ENCODE peak calls at places on chromosomes 3 and 15, in six cellular contexts. One of them, this sample, is unnamed. For H3K27me3, the result is how much of the 10 kb centered on the place peaks cover.

GRCh38 chr3:55877703-55878102 is 390.6 kb upstream of the WNT5A start:
- DNase-seq in mesenchymal stem cell: no peak
- DNase-seq in H9: peak
- DNase-seq in trophoblast cell: no peak
- DNase-seq in IMR-90: no peak
- DNase-seq in neuronal stem cell: no peak
- DNase-seq in this sample: peak

GRCh38 chr3:120435621-120436020 is 15.2 kb downstream of the FSTL1 start:
- DNase-seq in trophoblast cell: no peak
- DNase-seq in IMR-90: peak
- DNase-seq in neuronal stem cell: no peak
- DNase-seq in mesenchymal stem cell: peak
- DNase-seq in H9: no peak
- DNase-seq in this sample: peak

GRCh38 chr3:98482717-98483482 is 14.6 kb upstream of the OR5K2 start:
- DNase-seq in trophoblast cell: peak
- DNase-seq in IMR-90: no peak
- DNase-seq in neuronal stem cell: no peak
- DNase-seq in mesenchymal stem cell: no peak
- DNase-seq in H9: no peak
- DNase-seq in this sample: peak

GRCh38 chr15:100520132-100520921 is 8.4 kb downstream of the CERS3 start:
- DNase-seq in IMR-90: no peak
- DNase-seq in mesenchymal stem cell: no peak
- DNase-seq in trophoblast cell: no peak
- DNase-seq in H9: no peak
- DNase-seq in neuronal stem cell: no peak
- DNase-seq in this sample: no peak

GRCh38 chr3:127673191-127674098 is 693 bp downstream of the ABTB1 start:
- DNase-seq in H9: peak
- DNase-seq in trophoblast cell: peak
- DNase-seq in neuronal stem cell: no peak
- DNase-seq in mesenchymal stem cell: peak
- DNase-seq in IMR-90: peak
- DNase-seq in this sample: no peak

GRCh38 chr3:132396255-132396654 is 21.0 kb upstream of the DNAJC13 start:
- DNase-seq in H9: no peak
- DNase-seq in trophoblast cell: no peak
- DNase-seq in mesenchymal stem cell: no peak
- DNase-seq in IMR-90: no peak
- DNase-seq in neuronal stem cell: no peak
- DNase-seq in this sample: no peak

GRCh38 chr3:65732060-65732933 is 306.4 kb downstream of the MAGI1 start:
- DNase-seq in mesenchymal stem cell: peak
- DNase-seq in trophoblast cell: no peak
- DNase-seq in IMR-90: peak
- DNase-seq in H9: no peak
- DNase-seq in neuronal stem cell: peak
- DNase-seq in this sample: peak

GRCh38 chr15:68339481-68339880 is 61.9 kb downstream of the FEM1B start:
- DNase-seq in H9: no peak
- DNase-seq in trophoblast cell: no peak
- DNase-seq in neuronal stem cell: no peak
- DNase-seq in mesenchymal stem cell: no peak
- DNase-seq in IMR-90: no peak
- DNase-seq in this sample: no peak

GRCh38 chr15:40047413-40048154 is 8.6 kb upstream of the SRP14 start:
- DNase-seq in neuronal stem cell: no peak
- DNase-seq in trophoblast cell: peak
- DNase-seq in mesenchymal stem cell: peak
- DNase-seq in H9: no peak
- DNase-seq in IMR-90: peak
- DNase-seq in this sample: no peak

GRCh38 chr3:35383719-35384555 is 255.4 kb upstream of the ARPP21 start:
- DNase-seq in neuronal stem cell: no peak
- DNase-seq in IMR-90: no peak
- DNase-seq in H9: no peak
- DNase-seq in mesenchymal stem cell: peak
- DNase-seq in trophoblast cell: no peak
- DNase-seq in this sample: peak

GRCh38 chr3:195065142-195065863 is 205.7 kb downstream of the XXYLT1 start:
- DNase-seq in mesenchymal stem cell: no peak
- DNase-seq in IMR-90: no peak
- DNase-seq in neuronal stem cell: no peak
- DNase-seq in trophoblast cell: no peak
- DNase-seq in H9: no peak
- DNase-seq in this sample: no peak

GRCh38 chr3:19190136-19190535 is 41.8 kb downstream of the KCNH8 start:
- DNase-seq in mesenchymal stem cell: no peak
- DNase-seq in H9: no peak
- DNase-seq in trophoblast cell: no peak
- DNase-seq in neuronal stem cell: no peak
- DNase-seq in IMR-90: no peak
- DNase-seq in this sample: no peak

GRCh38 chr3:54987719-54988118 is 59.9 kb upstream of the LRTM1 start:
- DNase-seq in trophoblast cell: no peak
- DNase-seq in neuronal stem cell: no peak
- DNase-seq in mesenchymal stem cell: no peak
- DNase-seq in IMR-90: no peak
- DNase-seq in H9: no peak
- DNase-seq in this sample: no peak

GRCh38 chr3:8450618-8451017 is 51.0 kb upstream of the LMCD1 start:
- DNase-seq in trophoblast cell: no peak
- DNase-seq in IMR-90: no peak
- DNase-seq in H9: no peak
- DNase-seq in mesenchymal stem cell: no peak
- DNase-seq in neuronal stem cell: no peak
- DNase-seq in this sample: peak

GRCh38 chr3:50264389-50264963 is 4.5 kb upstream of the SEMA3B start:
- DNase-seq in neuronal stem cell: peak
- DNase-seq in IMR-90: peak
- DNase-seq in mesenchymal stem cell: peak
- DNase-seq in trophoblast cell: peak
- DNase-seq in H9: peak
- DNase-seq in this sample: peak

GRCh38 chr3:159866201-159866746 is 122.4 kb upstream of the IL12A start:
- DNase-seq in H9: no peak
- DNase-seq in IMR-90: no peak
- DNase-seq in mesenchymal stem cell: no peak
- DNase-seq in neuronal stem cell: no peak
- DNase-seq in trophoblast cell: no peak
- DNase-seq in this sample: no peak

GRCh38 chr15:80343610-80344009 is 60.6 kb upstream of the ARNT2 start:
- DNase-seq in mesenchymal stem cell: peak
- DNase-seq in IMR-90: peak
- DNase-seq in trophoblast cell: no peak
- DNase-seq in H9: no peak
- DNase-seq in neuronal stem cell: no peak
- DNase-seq in this sample: no peak

GRCh38 chr15:75723847-75724660 is 11.4 kb upstream of the CSPG4 start:
- DNase-seq in trophoblast cell: peak
- DNase-seq in H9: no peak
- DNase-seq in neuronal stem cell: no peak
- DNase-seq in mesenchymal stem cell: peak
- DNase-seq in IMR-90: peak
- DNase-seq in this sample: peak

GRCh38 chr15:37789392-37789776 is 145.1 kb upstream of the TMCO5A start:
- DNase-seq in mesenchymal stem cell: no peak
- DNase-seq in trophoblast cell: no peak
- DNase-seq in IMR-90: no peak
- DNase-seq in H9: no peak
- DNase-seq in neuronal stem cell: no peak
- DNase-seq in this sample: no peak

GRCh38 chr15:91857772-91858171 is 4.3 kb downstream of the SLCO3A1 start:
- DNase-seq in IMR-90: no peak
- DNase-seq in mesenchymal stem cell: no peak
- DNase-seq in H9: no peak
- DNase-seq in trophoblast cell: no peak
- DNase-seq in neuronal stem cell: no peak
- DNase-seq in this sample: no peak

GRCh38 chr3:65888980-65889706 is 149.6 kb downstream of the MAGI1 start:
- DNase-seq in trophoblast cell: peak
- DNase-seq in mesenchymal stem cell: peak
- DNase-seq in neuronal stem cell: no peak
- DNase-seq in IMR-90: peak
- DNase-seq in H9: no peak
- DNase-seq in this sample: peak

GRCh38 chr3:54836876-54837275 is 91.0 kb downstream of the LRTM1 start:
- DNase-seq in neuronal stem cell: no peak
- DNase-seq in trophoblast cell: no peak
- DNase-seq in IMR-90: no peak
- DNase-seq in mesenchymal stem cell: peak
- DNase-seq in H9: no peak
- DNase-seq in this sample: no peak

GRCh38 chr15:55389276-55389631 is 18.9 kb downstream of the CCPG1 start:
- DNase-seq in mesenchymal stem cell: peak
- DNase-seq in H9: no peak
- DNase-seq in neuronal stem cell: no peak
- DNase-seq in IMR-90: peak
- DNase-seq in trophoblast cell: no peak
- DNase-seq in this sample: no peak

GRCh38 chr3:134453631-134454030 is 32.2 kb downstream of the ANAPC13 start:
- DNase-seq in neuronal stem cell: no peak
- DNase-seq in H9: peak
- DNase-seq in IMR-90: no peak
- DNase-seq in trophoblast cell: no peak
- DNase-seq in mesenchymal stem cell: no peak
- DNase-seq in this sample: peak

GRCh38 chr15:80934761-80935221 is 54.8 kb downstream of the MESD start:
- DNase-seq in mesenchymal stem cell: peak
- DNase-seq in neuronal stem cell: no peak
- DNase-seq in H9: peak
- DNase-seq in trophoblast cell: no peak
- DNase-seq in IMR-90: peak
- DNase-seq in this sample: peak

GRCh38 chr15:77031376-77032050 is 36.6 kb downstream of the PSTPIP1 start:
- DNase-seq in trophoblast cell: no peak
- DNase-seq in mesenchymal stem cell: no peak
- DNase-seq in IMR-90: peak
- DNase-seq in H9: peak
- DNase-seq in neuronal stem cell: no peak
- DNase-seq in this sample: no peak

GRCh38 chr15:77028451-77029165 is 33.7 kb downstream of the PSTPIP1 start:
- DNase-seq in IMR-90: no peak
- DNase-seq in trophoblast cell: no peak
- DNase-seq in H9: no peak
- DNase-seq in mesenchymal stem cell: no peak
- DNase-seq in neuronal stem cell: no peak
- DNase-seq in this sample: no peak

GRCh38 chr15:77029166-77030041 is 34.5 kb downstream of the PSTPIP1 start:
- DNase-seq in H9: peak
- DNase-seq in IMR-90: no peak
- DNase-seq in neuronal stem cell: no peak
- DNase-seq in mesenchymal stem cell: no peak
- DNase-seq in trophoblast cell: no peak
- DNase-seq in this sample: no peak

GRCh38 chr15:77030928-77031375 is 36.0 kb downstream of the PSTPIP1 start:
- DNase-seq in IMR-90: no peak
- DNase-seq in trophoblast cell: no peak
- DNase-seq in mesenchymal stem cell: no peak
- DNase-seq in neuronal stem cell: no peak
- DNase-seq in H9: peak
- DNase-seq in this sample: no peak

GRCh38 chr15:77030042-77030927 is 35.4 kb downstream of the PSTPIP1 start:
- DNase-seq in trophoblast cell: no peak
- DNase-seq in mesenchymal stem cell: no peak
- DNase-seq in H9: peak
- DNase-seq in IMR-90: no peak
- DNase-seq in neuronal stem cell: no peak
- DNase-seq in this sample: no peak
- H2BK5ac ChIP-seq in trophoblast cell: no peak
- H2BK5ac ChIP-seq in mesenchymal stem cell: no peak
- H2BK5ac ChIP-seq in H9: no peak
- H2BK5ac ChIP-seq in IMR-90: no peak
- H2BK5ac ChIP-seq in neuronal stem cell: peak
- H2BK5ac ChIP-seq in this sample: no peak

GRCh38 chr15:47184405-47185221 is 532.7 kb upstream of the SEMA6D start:
- DNase-seq in neuronal stem cell: peak
- DNase-seq in trophoblast cell: no peak
- DNase-seq in H9: peak
- DNase-seq in IMR-90: peak
- DNase-seq in mesenchymal stem cell: peak
- DNase-seq in this sample: peak
- H3K27me3 ChIP-seq in neuronal stem cell: under half
- H3K27me3 ChIP-seq in trophoblast cell: under half
- H3K27me3 ChIP-seq in H9: under half
- H3K27me3 ChIP-seq in IMR-90: under half
- H3K27me3 ChIP-seq in mesenchymal stem cell: under half
- H3K27me3 ChIP-seq in this sample: under half

DNA sequence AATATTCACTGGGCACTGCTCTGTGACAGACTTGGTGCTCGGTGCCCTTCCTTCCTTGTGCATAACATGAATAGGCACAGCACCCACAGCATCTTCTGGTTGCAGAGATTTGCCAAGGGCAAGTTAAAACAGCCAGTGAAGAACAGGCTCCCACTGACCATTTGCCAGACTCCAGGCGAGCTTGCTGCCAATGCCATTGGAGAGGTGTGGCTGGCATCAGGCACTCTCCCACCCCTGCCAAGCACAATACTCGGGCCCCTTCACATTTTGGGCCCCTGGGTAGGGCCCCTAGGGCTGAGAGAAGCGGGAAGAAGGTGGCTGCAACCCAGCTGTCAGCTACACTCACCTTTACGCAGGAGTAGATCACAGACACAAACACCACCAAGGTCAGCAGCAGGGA is 112.1 kb downstream of the SEC22A start:
- DNase-seq in H9: no peak
- DNase-seq in IMR-90: no peak
- DNase-seq in trophoblast cell: no peak
- DNase-seq in neuronal stem cell: no peak
- DNase-seq in mesenchymal stem cell: no peak
- DNase-seq in this sample: no peak
- H2AK5ac ChIP-seq in H9: no peak
- H2AK5ac ChIP-seq in IMR-90: no peak
- H2AK5ac ChIP-seq in trophoblast cell: no peak
- H2AK5ac ChIP-seq in neuronal stem cell: no peak
- H2AK5ac ChIP-seq in mesenchymal stem cell: no peak
- H2AK5ac ChIP-seq in this sample: no peak

DNA sequence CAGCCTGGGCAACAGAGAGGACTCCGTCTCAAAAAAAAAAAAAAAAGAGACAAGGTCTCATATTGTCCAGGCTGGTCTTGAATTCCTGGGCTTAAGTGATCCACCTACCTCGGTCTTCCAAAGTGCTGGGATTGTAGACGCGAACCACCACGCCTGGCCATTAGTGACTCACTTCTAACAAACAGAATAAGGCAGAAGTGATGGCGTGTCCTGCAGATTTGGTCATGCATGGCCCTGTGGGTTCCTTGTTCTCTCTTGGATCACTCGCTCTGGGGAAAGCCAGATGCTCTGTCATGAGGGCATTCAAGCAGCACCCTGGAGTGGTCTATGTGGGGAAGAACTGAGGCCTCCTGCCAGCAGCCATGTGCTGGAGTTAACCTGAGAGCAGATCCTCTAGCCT is 27.4 kb upstream of the TJP1 start:
- DNase-seq in H9: no peak
- DNase-seq in mesenchymal stem cell: no peak
- DNase-seq in IMR-90: no peak
- DNase-seq in neuronal stem cell: no peak
- DNase-seq in trophoblast cell: no peak
- DNase-seq in this sample: no peak
- H2BK5ac ChIP-seq in H9: no peak
- H2BK5ac ChIP-seq in mesenchymal stem cell: no peak
- H2BK5ac ChIP-seq in IMR-90: no peak
- H2BK5ac ChIP-seq in neuronal stem cell: no peak
- H2BK5ac ChIP-seq in trophoblast cell: no peak
- H2BK5ac ChIP-seq in this sample: no peak